ENCODE peak calls at places on chromosomes 2 and 18, in five cellular contexts. C is colonic mucosa; N is uterus; O is naive thymus-derived CD4-positive, alpha-beta T cell; X is heart right ventricle. Z is an unnamed sample.

GRCh38 chr2:164903214-164903613 is 52.1 kb downstream of the SLC38A11 start:
- DNase-seq in X (no peak), O (no peak), C (no peak), N (no peak), Z (no peak)

GRCh38 chr2:40935349-40935748 is 483.5 kb upstream of the SLC8A1 start:
- DNase-seq in C (no peak), X (no peak), O (no peak), N (no peak), Z (no peak)

GRCh38 chr2:224357098-224357901 is 44.6 kb downstream of the FAM124B start:
- DNase-seq in C (peak), O (peak), N (peak), X (peak), Z (no peak)

GRCh38 chr2:111900859-111901258 is 2.5 kb downstream of the MERTK start:
- DNase-seq in C (peak), N (no peak), X (peak), O (no peak), Z (no peak)

GRCh38 chr18:56168049-56168781 is 470.2 kb downstream of the TXNL1 start:
- DNase-seq in X (no peak), N (no peak), C (no peak), O (no peak), Z (no peak)

GRCh38 chr18:52963481-52963880 is 623.5 kb downstream of the DCC start:
- DNase-seq in O (no peak), C (no peak), N (no peak), X (no peak), Z (no peak)

GRCh38 chr2:176136375-176137248 is 7.1 kb downstream of the HOXD8 start:
- DNase-seq in X (no peak), C (peak), N (peak), O (peak), Z (no peak)

GRCh38 chr18:47644896-47645295 is 285.6 kb downstream of the SMAD2 start:
- DNase-seq in C (no peak), O (no peak), N (no peak), X (no peak), Z (no peak)

GRCh38 chr2:238202326-238203103 is 980 bp downstream of the ILKAP start:
- DNase-seq in N (no peak), O (no peak), X (no peak), C (peak), Z (no peak)

GRCh38 chr2:28348149-28348567 is 44.5 kb upstream of the FOSL2 start:
- DNase-seq in C (no peak), O (no peak), X (no peak), N (no peak), Z (no peak)

GRCh38 chr2:164542584-164543021 is 78.7 kb downstream of the GRB14 start:
- DNase-seq in C (no peak), X (no peak), O (no peak), N (no peak), Z (no peak)

GRCh38 chr18:46481847-46482245 is 175.2 kb downstream of the LOXHD1 start:
- DNase-seq in N (no peak), X (no peak), O (no peak), C (no peak), Z (no peak)

GRCh38 chr18:4557502-4557901 is 102.4 kb upstream of the DLGAP1 start:
- DNase-seq in N (no peak), X (no peak), C (no peak), O (no peak), Z (no peak)

GRCh38 chr2:9094117-9094516 is 90.6 kb upstream of the MBOAT2 start:
- DNase-seq in X (no peak), C (peak), N (no peak), O (no peak), Z (no peak)

GRCh38 chr2:109185801-109186570 is 57.0 kb downstream of the SH3RF3 start:
- DNase-seq in O (no peak), C (no peak), N (peak), X (peak), Z (no peak)

GRCh38 chr2:39516347-39517101 is 79.4 kb upstream of the MAP4K3 start:
- DNase-seq in O (no peak), N (peak), X (peak), C (no peak), Z (no peak)

GRCh38 chr18:48076461-48076860 is 146.0 kb upstream of the SMAD2 start:
- DNase-seq in X (no peak), N (no peak), O (no peak), C (no peak), Z (no peak)

GRCh38 chr2:69965756-69966447 is 4.5 kb upstream of the ASPRV1 start:
- DNase-seq in O (no peak), C (no peak), X (no peak), N (no peak), Z (no peak)

GRCh38 chr2:121099329-121100318 is 185.4 kb downstream of the TFCP2L1 start:
- DNase-seq in N (no peak), X (peak), C (peak), O (no peak), Z (no peak)

GRCh38 chr2:202019689-202020450 is 13.8 kb upstream of the FZD7 start:
- DNase-seq in C (no peak), X (peak), O (no peak), N (no peak), Z (no peak)

GRCh38 chr2:118747637-118748036 is 99.8 kb downstream of the EN1 start:
- DNase-seq in X (no peak), C (no peak), O (no peak), N (no peak), Z (no peak)

GRCh38 chr2:127778850-127779249 is 32.1 kb downstream of the WDR33 start:
- DNase-seq in O (no peak), C (no peak), X (no peak), N (no peak), Z (no peak)
- H3K4me3 ChIP-seq in O (no peak), C (no peak), X (no peak), N (no peak), Z (no peak)

DNA sequence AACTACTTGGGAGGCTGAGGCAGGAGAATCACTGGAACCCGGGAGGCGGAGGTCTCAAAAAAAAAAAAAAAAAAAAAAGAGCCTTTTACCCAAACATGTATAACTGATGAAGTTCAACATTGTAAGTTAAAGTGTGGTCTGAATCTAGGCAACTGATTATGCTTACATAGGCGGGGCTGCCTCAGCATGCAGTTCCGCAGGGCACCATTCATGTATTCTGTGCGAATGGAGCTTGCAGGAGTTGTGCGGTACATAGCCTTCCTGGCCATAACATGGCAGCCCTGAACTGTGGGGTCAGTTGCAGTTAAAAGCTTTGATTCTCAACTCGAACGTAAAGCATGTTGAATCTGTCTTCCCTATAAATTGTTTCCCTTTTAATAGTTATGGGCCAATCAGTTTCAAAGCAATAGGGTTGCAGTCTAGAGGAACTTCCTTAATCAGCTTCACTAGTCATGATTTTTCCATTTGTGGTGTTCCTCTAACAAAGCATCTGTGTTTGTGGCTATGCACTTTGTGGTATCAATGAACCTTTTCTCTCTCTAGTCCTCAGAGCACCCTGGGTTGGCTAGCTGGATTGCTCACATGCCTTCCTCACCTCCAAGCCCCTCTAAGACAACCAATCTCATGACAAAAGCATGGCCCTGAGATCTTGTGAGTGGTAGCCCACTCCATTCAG is 30.6 kb upstream of the CEP68 start:
- DNase-seq in X (no peak), O (no peak), N (no peak), C (no peak), Z (no peak)
- H3K27ac ChIP-seq in X (no peak), O (no peak), N (no peak), C (peak), Z (no peak)

GRCh38 chr2:22281033-22281432 is 1103.9 kb upstream of the KLHL29 start:
- DNase-seq in C (no peak), X (peak), N (no peak), O (no peak), Z (no peak)
- H3K4me3 ChIP-seq in C (no peak), X (no peak), N (no peak), O (no peak), Z (no peak)

GRCh38 chr2:54469484-54470053 is 13.4 kb downstream of the SPTBN1 start:
- DNase-seq in N (no peak), X (peak), C (no peak), O (no peak), Z (no peak)
- H3K27ac ChIP-seq in N (peak), X (peak), C (no peak), O (no peak), Z (peak)

GRCh38 chr18:13418013-13418710 is 199.6 kb downstream of the LDLRAD4 start:
- DNase-seq in O (no peak), N (no peak), C (peak), X (no peak), Z (no peak)
- H3K4me3 ChIP-seq in O (no peak), N (no peak), C (no peak), X (no peak), Z (no peak)

DNA sequence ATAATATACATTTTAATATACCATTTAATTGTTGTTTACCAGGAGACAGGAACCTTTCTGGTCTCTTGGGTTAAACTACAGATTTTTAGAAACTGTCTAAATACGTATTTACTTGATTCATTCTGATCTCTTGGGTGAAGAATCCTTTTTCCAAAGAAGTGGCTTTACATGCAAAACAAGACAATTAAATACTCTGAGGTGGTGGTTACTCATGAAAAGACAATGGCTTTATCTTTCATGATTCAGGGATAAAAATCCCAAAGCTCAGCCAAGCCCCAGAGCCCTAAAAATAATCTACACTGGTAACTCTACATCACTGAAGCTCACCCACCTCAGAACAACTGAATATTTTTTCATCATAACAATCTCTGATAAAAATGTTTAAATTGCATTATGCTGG is 128.3 kb upstream of the SERTAD2 start:
- DNase-seq in C (no peak), X (no peak), N (no peak), O (no peak), Z (no peak)
- H3K27ac ChIP-seq in C (no peak), X (no peak), N (no peak), O (no peak), Z (no peak)